ENCODE peak calls at places on chromosomes 16 and 17, in seven cellular contexts. A is Peyer's patch; F is central memory CD4-positive, alpha-beta T cell; R is cardiac muscle cell; U is NCI-H774; J is NCI-H1092; W is NCI-H1417. T is an unnamed sample.

GRCh38 chr17:57898487-57899311 is 48.9 kb upstream of the MRPS23 start:
- DNase-seq in R (peak), U (no peak), F (no peak), J (no peak), A (no peak), W (no peak), T (no peak)

GRCh38 chr17:32010114-32010513 is 2.9 kb downstream of the LRRC37B start:
- DNase-seq in U (no peak), W (no peak), J (no peak), F (no peak), R (no peak), A (no peak), T (no peak)

GRCh38 chr17:64534187-64534586 is 27.4 kb downstream of the CEP95 start:
- DNase-seq in F (no peak), U (no peak), J (no peak), W (no peak), R (no peak), A (no peak), T (no peak)

GRCh38 chr17:63774141-63774981 is at the start of gene DDX42:
- DNase-seq in J (peak), U (peak), W (peak), A (peak), F (no peak), R (peak), T (peak)

GRCh38 chr16:84379008-84379730 is 10.8 kb downstream of the ATP2C2 start:
- DNase-seq in F (no peak), R (no peak), A (no peak), J (no peak), U (no peak), W (no peak), T (no peak)

GRCh38 chr17:68709995-68710780 is 109.0 kb upstream of the FAM20A start:
- DNase-seq in R (no peak), F (no peak), A (no peak), U (no peak), J (no peak), W (no peak), T (no peak)

GRCh38 chr17:71987634-71988033 is 133.2 kb upstream of the SOX9 start:
- DNase-seq in J (no peak), A (no peak), R (no peak), U (no peak), W (no peak), F (no peak), T (no peak)

GRCh38 chr17:74610108-74610507 is 13.4 kb downstream of the CD300E start:
- DNase-seq in F (no peak), J (no peak), W (no peak), R (peak), U (no peak), A (no peak), T (no peak)

GRCh38 chr17:11948791-11949190 is 48.5 kb downstream of the ZNF18 start:
- DNase-seq in A (no peak), U (no peak), W (no peak), R (no peak), J (no peak), F (no peak), T (no peak)

GRCh38 chr17:68101992-68102758 is 66.6 kb downstream of the KPNA2 start:
- DNase-seq in A (peak), R (peak), F (peak), U (no peak), J (no peak), W (peak), T (no peak)

GRCh38 chr17:58121925-58122324 is 26.3 kb upstream of the OR4D1 start:
- DNase-seq in R (no peak), A (no peak), W (peak), J (peak), F (peak), U (no peak), T (no peak)

GRCh38 chr17:3678095-3678820 is 9.6 kb downstream of the EMC6 start:
- DNase-seq in J (no peak), F (no peak), W (no peak), R (no peak), A (no peak), U (no peak), T (no peak)

GRCh38 chr16:57023541-57024249 is 34.3 kb downstream of the NLRC5 start:
- DNase-seq in W (no peak), R (no peak), J (no peak), U (no peak), F (peak), A (peak), T (no peak)

GRCh38 chr16:138049-138417 is 440 bp downstream of the NPRL3 start:
- DNase-seq in A (no peak), J (no peak), W (peak), R (peak), F (peak), U (no peak), T (no peak)

GRCh38 chr16:75614247-75614897 is 8.7 kb downstream of the ADAT1 start:
- DNase-seq in A (no peak), U (no peak), J (no peak), R (peak), W (no peak), F (no peak), T (no peak)

GRCh38 chr16:86537486-86537885 is 17.5 kb downstream of the MTHFSD start:
- DNase-seq in A (no peak), J (no peak), U (no peak), R (no peak), F (no peak), W (no peak), T (no peak)

GRCh38 chr17:32912218-32912897 is 15.6 kb upstream of the TMEM98 start:
- DNase-seq in R (peak), A (peak), W (peak), U (peak), F (no peak), J (no peak), T (peak)